ENCODE peak calls at places on chromosome 22, in eight cellular contexts. One of them, this sample, is unnamed.

GRCh38 chr22:41021655-41022454 is 70.5 kb upstream of the EP300 start:
- DNase-seq in SW480: peak; percentile 67
- DNase-seq in CD4-positive, alpha-beta T cell: peak; percentile 22
- DNase-seq in head of caudate nucleus: peak; percentile 35
- DNase-seq in activated CD4-positive, alpha-beta T cell treated with anti-CD3 and anti-CD28 coated beads for 4 hours: peak; percentile 36
- DNase-seq in endothelial cell of umbilical vein: peak; percentile 17
- DNase-seq in ELF-1: no peak
- DNase-seq in pancreas: peak; percentile 86
- DNase-seq in this sample: peak; percentile 38

GRCh38 chr22:17706451-17706900 is 67.8 kb downstream of the BID start:
- DNase-seq in head of caudate nucleus: peak; percentile 57
- DNase-seq in CD4-positive, alpha-beta T cell: no peak
- DNase-seq in endothelial cell of umbilical vein: peak; percentile 93
- DNase-seq in ELF-1: peak; percentile 35
- DNase-seq in activated CD4-positive, alpha-beta T cell treated with anti-CD3 and anti-CD28 coated beads for 4 hours: peak; percentile 47
- DNase-seq in pancreas: no peak
- DNase-seq in SW480: peak; percentile 57
- DNase-seq in this sample: no peak

GRCh38 chr22:43155789-43156188 is 4.4 kb downstream of the TSPO start:
- DNase-seq in CD4-positive, alpha-beta T cell: no peak
- DNase-seq in activated CD4-positive, alpha-beta T cell treated with anti-CD3 and anti-CD28 coated beads for 4 hours: no peak
- DNase-seq in ELF-1: no peak
- DNase-seq in head of caudate nucleus: no peak
- DNase-seq in endothelial cell of umbilical vein: no peak
- DNase-seq in SW480: no peak
- DNase-seq in pancreas: no peak
- DNase-seq in this sample: no peak

GRCh38 chr22:38705235-38706100 is at the start of gene GTPBP1:
- DNase-seq in pancreas: peak; percentile 88
- DNase-seq in SW480: peak; percentile 100
- DNase-seq in CD4-positive, alpha-beta T cell: peak; percentile 99
- DNase-seq in endothelial cell of umbilical vein: peak; percentile 100
- DNase-seq in activated CD4-positive, alpha-beta T cell treated with anti-CD3 and anti-CD28 coated beads for 4 hours: peak; percentile 97
- DNase-seq in head of caudate nucleus: peak; percentile 99
- DNase-seq in ELF-1: peak; percentile 100
- DNase-seq in this sample: peak; percentile 99

GRCh38 chr22:26998134-26998533 is 340.7 kb downstream of the MIAT start:
- DNase-seq in head of caudate nucleus: no peak
- DNase-seq in pancreas: no peak
- DNase-seq in activated CD4-positive, alpha-beta T cell treated with anti-CD3 and anti-CD28 coated beads for 4 hours: no peak
- DNase-seq in endothelial cell of umbilical vein: no peak
- DNase-seq in ELF-1: no peak
- DNase-seq in CD4-positive, alpha-beta T cell: no peak
- DNase-seq in SW480: no peak
- DNase-seq in this sample: no peak

GRCh38 chr22:48440673-48441552 is 1386.8 kb downstream of the BRD1 start:
- DNase-seq in CD4-positive, alpha-beta T cell: no peak
- DNase-seq in ELF-1: no peak
- DNase-seq in pancreas: no peak
- DNase-seq in activated CD4-positive, alpha-beta T cell treated with anti-CD3 and anti-CD28 coated beads for 4 hours: no peak
- DNase-seq in endothelial cell of umbilical vein: no peak
- DNase-seq in head of caudate nucleus: no peak
- DNase-seq in SW480: no peak
- DNase-seq in this sample: no peak

GRCh38 chr22:46830001-46830715 is 67.7 kb downstream of the TBC1D22A start:
- DNase-seq in SW480: peak; percentile 91
- DNase-seq in head of caudate nucleus: peak; percentile 59
- DNase-seq in activated CD4-positive, alpha-beta T cell treated with anti-CD3 and anti-CD28 coated beads for 4 hours: no peak
- DNase-seq in ELF-1: no peak
- DNase-seq in pancreas: no peak
- DNase-seq in CD4-positive, alpha-beta T cell: no peak
- DNase-seq in endothelial cell of umbilical vein: peak; percentile 55
- DNase-seq in this sample: no peak

GRCh38 chr22:19455585-19456370 is 8.3 kb upstream of the C22orf39 start:
- DNase-seq in endothelial cell of umbilical vein: peak; percentile 27
- DNase-seq in activated CD4-positive, alpha-beta T cell treated with anti-CD3 and anti-CD28 coated beads for 4 hours: no peak
- DNase-seq in pancreas: no peak
- DNase-seq in SW480: no peak
- DNase-seq in CD4-positive, alpha-beta T cell: no peak
- DNase-seq in ELF-1: no peak
- DNase-seq in head of caudate nucleus: no peak
- DNase-seq in this sample: no peak

GRCh38 chr22:38505595-38506117 is 455 bp downstream of the DDX17 start:
- DNase-seq in ELF-1: peak; percentile 52
- DNase-seq in activated CD4-positive, alpha-beta T cell treated with anti-CD3 and anti-CD28 coated beads for 4 hours: peak; percentile 57
- DNase-seq in endothelial cell of umbilical vein: peak; percentile 70
- DNase-seq in SW480: no peak
- DNase-seq in CD4-positive, alpha-beta T cell: peak; percentile 50
- DNase-seq in head of caudate nucleus: peak; percentile 83
- DNase-seq in pancreas: peak; percentile 91
- DNase-seq in this sample: no peak

GRCh38 chr22:50361688-50362087 is 18.6 kb downstream of the PPP6R2 start:
- DNase-seq in endothelial cell of umbilical vein: no peak
- DNase-seq in activated CD4-positive, alpha-beta T cell treated with anti-CD3 and anti-CD28 coated beads for 4 hours: no peak
- DNase-seq in SW480: no peak
- DNase-seq in head of caudate nucleus: no peak
- DNase-seq in pancreas: no peak
- DNase-seq in CD4-positive, alpha-beta T cell: no peak
- DNase-seq in ELF-1: no peak
- DNase-seq in this sample: no peak

GRCh38 chr22:40524392-40525249 is 111.9 kb downstream of the MRTFA start:
- DNase-seq in SW480: no peak
- DNase-seq in pancreas: no peak
- DNase-seq in endothelial cell of umbilical vein: peak; percentile 13
- DNase-seq in CD4-positive, alpha-beta T cell: no peak
- DNase-seq in ELF-1: no peak
- DNase-seq in activated CD4-positive, alpha-beta T cell treated with anti-CD3 and anti-CD28 coated beads for 4 hours: no peak
- DNase-seq in head of caudate nucleus: no peak
- DNase-seq in this sample: no peak

GRCh38 chr22:24554316-24555159 is at the start of gene GUCD1:
- DNase-seq in head of caudate nucleus: peak; percentile 29
- DNase-seq in SW480: no peak
- DNase-seq in CD4-positive, alpha-beta T cell: peak; percentile 9
- DNase-seq in pancreas: peak; percentile 62
- DNase-seq in endothelial cell of umbilical vein: peak; percentile 53
- DNase-seq in ELF-1: no peak
- DNase-seq in activated CD4-positive, alpha-beta T cell treated with anti-CD3 and anti-CD28 coated beads for 4 hours: peak; percentile 24
- DNase-seq in this sample: no peak

GRCh38 chr22:50261615-50262459 is at the start of gene MAPK12:
- DNase-seq in activated CD4-positive, alpha-beta T cell treated with anti-CD3 and anti-CD28 coated beads for 4 hours: no peak
- DNase-seq in head of caudate nucleus: no peak
- DNase-seq in endothelial cell of umbilical vein: peak; percentile 32
- DNase-seq in CD4-positive, alpha-beta T cell: no peak
- DNase-seq in SW480: no peak
- DNase-seq in ELF-1: no peak
- DNase-seq in pancreas: no peak
- DNase-seq in this sample: no peak

GRCh38 chr22:35098921-35099320 is 33.0 kb downstream of the ISX start:
- DNase-seq in CD4-positive, alpha-beta T cell: no peak
- DNase-seq in ELF-1: no peak
- DNase-seq in head of caudate nucleus: no peak
- DNase-seq in endothelial cell of umbilical vein: no peak
- DNase-seq in SW480: no peak
- DNase-seq in activated CD4-positive, alpha-beta T cell treated with anti-CD3 and anti-CD28 coated beads for 4 hours: no peak
- DNase-seq in pancreas: no peak
- DNase-seq in this sample: no peak

GRCh38 chr22:11598492-11599440 is 3929.2 kb upstream of the OR11H1 start:
- DNase-seq in CD4-positive, alpha-beta T cell: no peak
- DNase-seq in head of caudate nucleus: no peak
- DNase-seq in activated CD4-positive, alpha-beta T cell treated with anti-CD3 and anti-CD28 coated beads for 4 hours: no peak
- DNase-seq in SW480: no peak
- DNase-seq in pancreas: no peak
- DNase-seq in ELF-1: no peak
- DNase-seq in endothelial cell of umbilical vein: no peak
- DNase-seq in this sample: no peak

GRCh38 chr22:38267086-38267485 is 5.7 kb downstream of the TMEM184B start:
- DNase-seq in pancreas: no peak
- DNase-seq in SW480: no peak
- DNase-seq in head of caudate nucleus: no peak
- DNase-seq in endothelial cell of umbilical vein: peak; percentile 52
- DNase-seq in ELF-1: no peak
- DNase-seq in activated CD4-positive, alpha-beta T cell treated with anti-CD3 and anti-CD28 coated beads for 4 hours: peak; percentile 34
- DNase-seq in CD4-positive, alpha-beta T cell: peak; percentile 77
- DNase-seq in this sample: no peak

GRCh38 chr22:27238935-27239510 is 562.5 kb downstream of the MN1 start:
- DNase-seq in endothelial cell of umbilical vein: peak; percentile 99
- DNase-seq in CD4-positive, alpha-beta T cell: no peak
- DNase-seq in head of caudate nucleus: no peak
- DNase-seq in ELF-1: peak; percentile 79
- DNase-seq in pancreas: peak; percentile 88
- DNase-seq in SW480: peak; percentile 25
- DNase-seq in activated CD4-positive, alpha-beta T cell treated with anti-CD3 and anti-CD28 coated beads for 4 hours: no peak
- DNase-seq in this sample: peak; percentile 76

GRCh38 chr22:45638834-45639746 is 32.5 kb upstream of the ATXN10 start:
- DNase-seq in pancreas: no peak
- DNase-seq in endothelial cell of umbilical vein: peak; percentile 26
- DNase-seq in head of caudate nucleus: no peak
- DNase-seq in CD4-positive, alpha-beta T cell: no peak
- DNase-seq in activated CD4-positive, alpha-beta T cell treated with anti-CD3 and anti-CD28 coated beads for 4 hours: no peak
- DNase-seq in ELF-1: peak; percentile 55
- DNase-seq in SW480: peak; percentile 82
- DNase-seq in this sample: no peak

GRCh38 chr22:32444068-32444467 is 20.2 kb downstream of the BPIFC start:
- DNase-seq in endothelial cell of umbilical vein: peak; percentile 5
- DNase-seq in head of caudate nucleus: no peak
- DNase-seq in SW480: peak; percentile 46
- DNase-seq in ELF-1: peak; percentile 30
- DNase-seq in pancreas: no peak
- DNase-seq in activated CD4-positive, alpha-beta T cell treated with anti-CD3 and anti-CD28 coated beads for 4 hours: no peak
- DNase-seq in CD4-positive, alpha-beta T cell: no peak
- DNase-seq in this sample: no peak

GRCh38 chr22:42376721-42377177 is 55.5 kb downstream of the NFAM1 start:
- DNase-seq in pancreas: no peak
- DNase-seq in activated CD4-positive, alpha-beta T cell treated with anti-CD3 and anti-CD28 coated beads for 4 hours: no peak
- DNase-seq in endothelial cell of umbilical vein: no peak
- DNase-seq in SW480: no peak
- DNase-seq in head of caudate nucleus: no peak
- DNase-seq in ELF-1: peak; percentile 94
- DNase-seq in CD4-positive, alpha-beta T cell: no peak
- DNase-seq in this sample: peak; percentile 60

GRCh38 chr22:36743011-36743410 is 32.9 kb downstream of the IFT27 start:
- DNase-seq in head of caudate nucleus: no peak
- DNase-seq in endothelial cell of umbilical vein: no peak
- DNase-seq in ELF-1: no peak
- DNase-seq in SW480: no peak
- DNase-seq in pancreas: no peak
- DNase-seq in CD4-positive, alpha-beta T cell: no peak
- DNase-seq in activated CD4-positive, alpha-beta T cell treated with anti-CD3 and anti-CD28 coated beads for 4 hours: no peak
- DNase-seq in this sample: no peak